ENCODE peak calls at places on chromosomes 11 and 22, in eight cellular contexts. S is activated CD4-positive, alpha-beta T cell treated with anti-CD3 and anti-CD28 coated beads for 4 hours; U is caudate nucleus; N is heart left ventricle; Y is NCI-H1105 treated with DMSO at 0.1 percent for 48 hours; V is stimulated activated naive B cell treated with anti-CD40 and anti-IgM and Interleukin-4, amounts not matched to agents 10 μg/mL and 1 μg/mL and 100 μg/mL, for 72 hours; L is fibroblast of lung; R is DMS153. K is an unnamed sample.

GRCh38 chr11:60988658-60989057 is 17.2 kb downstream of the CD6 start:
- DNase-seq in U (no peak), R (no peak), L (no peak), S (no peak), N (no peak), V (no peak), Y (no peak), K (no peak)

GRCh38 chr11:15805726-15806125 is 550.6 kb downstream of the SOX6 start:
- DNase-seq in U (no peak), S (no peak), R (peak; percentile 29), V (no peak), Y (no peak), L (no peak), N (no peak), K (no peak)

GRCh38 chr11:110311783-110312578 is 15.6 kb upstream of the RDX start:
- DNase-seq in U (no peak), V (peak; percentile 6), S (no peak), R (no peak), Y (no peak), L (peak; percentile 74), N (no peak), K (peak; percentile 61)

GRCh38 chr11:96091476-96091875 is 167.6 kb upstream of the MTMR2 start:
- DNase-seq in N (no peak), S (no peak), L (no peak), V (no peak), Y (no peak), R (no peak), U (no peak), K (no peak)

GRCh38 chr11:72406536-72407507 is 27.5 kb downstream of the CLPB start:
- DNase-seq in V (no peak), S (no peak), N (no peak), Y (no peak), U (no peak), L (no peak), R (no peak), K (no peak)

GRCh38 chr22:46352691-46353386 is 17.3 kb downstream of the TRMU start:
- DNase-seq in U (peak; percentile 20), L (peak; percentile 58), V (peak; percentile 60), Y (no peak), N (peak; percentile 72), R (peak; percentile 12), S (no peak), K (peak; percentile 45)

GRCh38 chr11:75262961-75263852 is 22.6 kb downstream of the TPBGL start:
- DNase-seq in U (no peak), Y (no peak), V (no peak), L (no peak), N (no peak), S (no peak), R (no peak), K (no peak)

GRCh38 chr11:112555491-112556364 is 295.1 kb upstream of the PLET1 start:
- DNase-seq in U (peak; percentile 37), S (peak; percentile 49), N (peak; percentile 35), L (peak; percentile 3), R (peak; percentile 32), Y (peak; percentile 15), V (peak; percentile 13), K (peak; percentile 8)

GRCh38 chr11:46345881-46346484 is 1.3 kb upstream of the DGKZ start:
- DNase-seq in S (no peak), R (no peak), U (no peak), V (no peak), Y (no peak), N (no peak), L (no peak), K (no peak)

GRCh38 chr11:46353706-46354105 is 6.4 kb downstream of the DGKZ start:
- DNase-seq in V (no peak), Y (no peak), N (no peak), S (peak; percentile 84), R (no peak), U (no peak), L (peak; percentile 17), K (no peak)

GRCh38 chr22:26893034-26893710 is 235.8 kb downstream of the MIAT start:
- DNase-seq in V (no peak), S (no peak), U (no peak), N (no peak), Y (peak; percentile 97), R (peak; percentile 61), L (peak; percentile 48), K (no peak)

GRCh38 chr11:116101737-116102275 is 597.6 kb upstream of the CADM1 start:
- DNase-seq in L (no peak), U (no peak), V (no peak), Y (no peak), S (no peak), N (no peak), R (no peak), K (no peak)

GRCh38 chr11:131889760-131890620 is 519.6 kb downstream of the NTM start:
- DNase-seq in N (no peak), S (no peak), U (no peak), R (peak; percentile 11), V (no peak), L (peak; percentile 42), Y (no peak), K (peak; percentile 45)

GRCh38 chr11:68840661-68841653 is 759 bp downstream of the CPT1A start:
- DNase-seq in Y (no peak), V (peak; percentile 28), U (no peak), N (peak; percentile 46), S (peak; percentile 28), L (peak; percentile 27), R (no peak), K (peak; percentile 34)

GRCh38 chr11:67266424-67267187 is at the start of gene GRK2:
- DNase-seq in U (no peak), N (no peak), V (no peak), Y (peak; percentile 56), L (peak; percentile 39), S (no peak), R (no peak), K (no peak)

GRCh38 chr11:113894421-113894996 is 10.1 kb upstream of the HTR3B start:
- DNase-seq in L (no peak), N (no peak), U (no peak), V (no peak), S (no peak), Y (no peak), R (no peak), K (no peak)

GRCh38 chr11:7021318-7021717 is 1.0 kb downstream of the NLRP14 start:
- DNase-seq in L (no peak), Y (no peak), S (no peak), V (no peak), N (no peak), U (no peak), R (no peak), K (no peak)

GRCh38 chr11:16607675-16608644 is 130.5 kb upstream of the C11orf58 start:
- DNase-seq in R (peak; percentile 88), L (peak; percentile 78), V (no peak), S (no peak), Y (peak; percentile 98), U (no peak), N (peak; percentile 86), K (peak; percentile 71)

GRCh38 chr11:44952500-44953260 is 2.0 kb upstream of the TP53I11 start:
- DNase-seq in V (no peak), L (no peak), R (no peak), U (no peak), N (no peak), S (no peak), Y (no peak), K (no peak)

GRCh38 chr22:44870021-44870420 is 117.6 kb downstream of the ARHGAP8 start:
- DNase-seq in U (peak; percentile 7), L (peak; percentile 64), N (no peak), Y (no peak), S (no peak), R (peak; percentile 32), V (no peak), K (no peak)

GRCh38 chr11:62933285-62933684 is 12.1 kb upstream of the CHRM1 start:
- DNase-seq in V (no peak), Y (no peak), N (no peak), U (no peak), L (no peak), R (no peak), S (no peak), K (no peak)

GRCh38 chr11:122933434-122933833 is 48.2 kb downstream of the BSX start:
- DNase-seq in L (no peak), V (no peak), N (no peak), R (no peak), Y (no peak), U (no peak), S (no peak), K (no peak)

K was measured in astrocyte of the spinal cord.